ENCODE peak calls at places on chromosomes 6 and 20, in eight cellular contexts. One of them, this sample, is unnamed.

GRCh38 chr20:50278684-50279531 is 88.3 kb downstream of the CEBPB start:
- DNase-seq in T-helper 2 cell: no peak
- DNase-seq in upper lobe of right lung: peak; percentile 92
- DNase-seq in KBM-7: no peak
- DNase-seq in stimulated activated CD4-positive, alpha-beta T cell treated with anti-CD3 and anti-CD28 coated beads, TNF-alpha, amount 100 ng/mL, for 24 hours: no peak
- DNase-seq in neural crest cell: no peak
- DNase-seq in stimulated activated CD8-positive, alpha-beta memory T cell treated with anti-CD3 and anti-CD28 coated beads, Interleukin-2, amount 100 ng/mL, for 48 hours: no peak
- DNase-seq in activated CD4-positive, alpha-beta T cell treated with anti-CD3 and anti-CD28 coated beads for 24 hours: no peak
- DNase-seq in this sample: peak; percentile 83

GRCh38 chr6:35048031-35048613 is 93.0 kb downstream of the TCP11 start:
- DNase-seq in T-helper 2 cell: no peak
- DNase-seq in stimulated activated CD8-positive, alpha-beta memory T cell treated with anti-CD3 and anti-CD28 coated beads, Interleukin-2, amount 100 ng/mL, for 48 hours: no peak
- DNase-seq in neural crest cell: peak; percentile 32
- DNase-seq in stimulated activated CD4-positive, alpha-beta T cell treated with anti-CD3 and anti-CD28 coated beads, TNF-alpha, amount 100 ng/mL, for 24 hours: no peak
- DNase-seq in KBM-7: peak; percentile 37
- DNase-seq in activated CD4-positive, alpha-beta T cell treated with anti-CD3 and anti-CD28 coated beads for 24 hours: no peak
- DNase-seq in upper lobe of right lung: no peak
- DNase-seq in this sample: no peak

GRCh38 chr20:24465730-24466129 is 3.7 kb upstream of the SYNDIG1 start:
- DNase-seq in KBM-7: no peak
- DNase-seq in upper lobe of right lung: no peak
- DNase-seq in neural crest cell: no peak
- DNase-seq in activated CD4-positive, alpha-beta T cell treated with anti-CD3 and anti-CD28 coated beads for 24 hours: no peak
- DNase-seq in T-helper 2 cell: no peak
- DNase-seq in stimulated activated CD4-positive, alpha-beta T cell treated with anti-CD3 and anti-CD28 coated beads, TNF-alpha, amount 100 ng/mL, for 24 hours: no peak
- DNase-seq in stimulated activated CD8-positive, alpha-beta memory T cell treated with anti-CD3 and anti-CD28 coated beads, Interleukin-2, amount 100 ng/mL, for 48 hours: no peak
- DNase-seq in this sample: no peak

GRCh38 chr6:67219336-67219735 is 1415.7 kb upstream of the ADGRB3 start:
- DNase-seq in upper lobe of right lung: no peak
- DNase-seq in neural crest cell: no peak
- DNase-seq in stimulated activated CD8-positive, alpha-beta memory T cell treated with anti-CD3 and anti-CD28 coated beads, Interleukin-2, amount 100 ng/mL, for 48 hours: no peak
- DNase-seq in stimulated activated CD4-positive, alpha-beta T cell treated with anti-CD3 and anti-CD28 coated beads, TNF-alpha, amount 100 ng/mL, for 24 hours: no peak
- DNase-seq in KBM-7: no peak
- DNase-seq in T-helper 2 cell: no peak
- DNase-seq in activated CD4-positive, alpha-beta T cell treated with anti-CD3 and anti-CD28 coated beads for 24 hours: no peak
- DNase-seq in this sample: no peak

GRCh38 chr6:43634702-43635303 is 837 bp upstream of the MAD2L1BP start:
- DNase-seq in KBM-7: no peak
- DNase-seq in upper lobe of right lung: no peak
- DNase-seq in neural crest cell: no peak
- DNase-seq in stimulated activated CD8-positive, alpha-beta memory T cell treated with anti-CD3 and anti-CD28 coated beads, Interleukin-2, amount 100 ng/mL, for 48 hours: no peak
- DNase-seq in T-helper 2 cell: no peak
- DNase-seq in activated CD4-positive, alpha-beta T cell treated with anti-CD3 and anti-CD28 coated beads for 24 hours: no peak
- DNase-seq in stimulated activated CD4-positive, alpha-beta T cell treated with anti-CD3 and anti-CD28 coated beads, TNF-alpha, amount 100 ng/mL, for 24 hours: no peak
- DNase-seq in this sample: no peak

GRCh38 chr6:51049288-51049982 is 230.8 kb downstream of the TFAP2B start:
- DNase-seq in stimulated activated CD4-positive, alpha-beta T cell treated with anti-CD3 and anti-CD28 coated beads, TNF-alpha, amount 100 ng/mL, for 24 hours: no peak
- DNase-seq in KBM-7: no peak
- DNase-seq in T-helper 2 cell: no peak
- DNase-seq in stimulated activated CD8-positive, alpha-beta memory T cell treated with anti-CD3 and anti-CD28 coated beads, Interleukin-2, amount 100 ng/mL, for 48 hours: no peak
- DNase-seq in upper lobe of right lung: no peak
- DNase-seq in activated CD4-positive, alpha-beta T cell treated with anti-CD3 and anti-CD28 coated beads for 24 hours: no peak
- DNase-seq in neural crest cell: no peak
- DNase-seq in this sample: no peak

GRCh38 chr20:829531-829930 is 4.0 kb upstream of the FAM110A start:
- DNase-seq in neural crest cell: no peak
- DNase-seq in activated CD4-positive, alpha-beta T cell treated with anti-CD3 and anti-CD28 coated beads for 24 hours: no peak
- DNase-seq in stimulated activated CD4-positive, alpha-beta T cell treated with anti-CD3 and anti-CD28 coated beads, TNF-alpha, amount 100 ng/mL, for 24 hours: no peak
- DNase-seq in T-helper 2 cell: no peak
- DNase-seq in stimulated activated CD8-positive, alpha-beta memory T cell treated with anti-CD3 and anti-CD28 coated beads, Interleukin-2, amount 100 ng/mL, for 48 hours: no peak
- DNase-seq in KBM-7: no peak
- DNase-seq in upper lobe of right lung: peak; percentile 13
- DNase-seq in this sample: no peak

GRCh38 chr6:45538636-45539035 is 160.9 kb upstream of the SUPT3H start:
- DNase-seq in stimulated activated CD4-positive, alpha-beta T cell treated with anti-CD3 and anti-CD28 coated beads, TNF-alpha, amount 100 ng/mL, for 24 hours: no peak
- DNase-seq in activated CD4-positive, alpha-beta T cell treated with anti-CD3 and anti-CD28 coated beads for 24 hours: no peak
- DNase-seq in stimulated activated CD8-positive, alpha-beta memory T cell treated with anti-CD3 and anti-CD28 coated beads, Interleukin-2, amount 100 ng/mL, for 48 hours: no peak
- DNase-seq in upper lobe of right lung: no peak
- DNase-seq in KBM-7: no peak
- DNase-seq in T-helper 2 cell: no peak
- DNase-seq in neural crest cell: no peak
- DNase-seq in this sample: no peak

GRCh38 chr6:111758608-111759293 is 114.5 kb downstream of the FYN start:
- DNase-seq in upper lobe of right lung: no peak
- DNase-seq in T-helper 2 cell: peak; percentile 66
- DNase-seq in KBM-7: no peak
- DNase-seq in stimulated activated CD4-positive, alpha-beta T cell treated with anti-CD3 and anti-CD28 coated beads, TNF-alpha, amount 100 ng/mL, for 24 hours: no peak
- DNase-seq in neural crest cell: no peak
- DNase-seq in activated CD4-positive, alpha-beta T cell treated with anti-CD3 and anti-CD28 coated beads for 24 hours: no peak
- DNase-seq in stimulated activated CD8-positive, alpha-beta memory T cell treated with anti-CD3 and anti-CD28 coated beads, Interleukin-2, amount 100 ng/mL, for 48 hours: no peak
- DNase-seq in this sample: no peak

GRCh38 chr6:32785781-32786533 is 22.6 kb upstream of the HLA-DQB2 start:
- DNase-seq in activated CD4-positive, alpha-beta T cell treated with anti-CD3 and anti-CD28 coated beads for 24 hours: no peak
- DNase-seq in stimulated activated CD8-positive, alpha-beta memory T cell treated with anti-CD3 and anti-CD28 coated beads, Interleukin-2, amount 100 ng/mL, for 48 hours: no peak
- DNase-seq in neural crest cell: peak; percentile 27
- DNase-seq in T-helper 2 cell: peak; percentile 12
- DNase-seq in stimulated activated CD4-positive, alpha-beta T cell treated with anti-CD3 and anti-CD28 coated beads, TNF-alpha, amount 100 ng/mL, for 24 hours: no peak
- DNase-seq in upper lobe of right lung: no peak
- DNase-seq in KBM-7: peak; percentile 82
- DNase-seq in this sample: no peak

GRCh38 chr20:59948828-59949720 is 8.9 kb downstream of the FAM217B start:
- DNase-seq in upper lobe of right lung: no peak
- DNase-seq in KBM-7: peak; percentile 70
- DNase-seq in T-helper 2 cell: peak; percentile 46
- DNase-seq in stimulated activated CD4-positive, alpha-beta T cell treated with anti-CD3 and anti-CD28 coated beads, TNF-alpha, amount 100 ng/mL, for 24 hours: no peak
- DNase-seq in activated CD4-positive, alpha-beta T cell treated with anti-CD3 and anti-CD28 coated beads for 24 hours: no peak
- DNase-seq in stimulated activated CD8-positive, alpha-beta memory T cell treated with anti-CD3 and anti-CD28 coated beads, Interleukin-2, amount 100 ng/mL, for 48 hours: no peak
- DNase-seq in neural crest cell: peak; percentile 14
- DNase-seq in this sample: no peak

GRCh38 chr20:37781626-37782025 is 87.8 kb downstream of the CTNNBL1 start:
- DNase-seq in upper lobe of right lung: no peak
- DNase-seq in stimulated activated CD4-positive, alpha-beta T cell treated with anti-CD3 and anti-CD28 coated beads, TNF-alpha, amount 100 ng/mL, for 24 hours: no peak
- DNase-seq in activated CD4-positive, alpha-beta T cell treated with anti-CD3 and anti-CD28 coated beads for 24 hours: no peak
- DNase-seq in stimulated activated CD8-positive, alpha-beta memory T cell treated with anti-CD3 and anti-CD28 coated beads, Interleukin-2, amount 100 ng/mL, for 48 hours: no peak
- DNase-seq in T-helper 2 cell: no peak
- DNase-seq in neural crest cell: no peak
- DNase-seq in KBM-7: no peak
- DNase-seq in this sample: no peak

GRCh38 chr6:152246554-152247337 is 390.4 kb downstream of the SYNE1 start:
- DNase-seq in neural crest cell: no peak
- DNase-seq in stimulated activated CD4-positive, alpha-beta T cell treated with anti-CD3 and anti-CD28 coated beads, TNF-alpha, amount 100 ng/mL, for 24 hours: no peak
- DNase-seq in activated CD4-positive, alpha-beta T cell treated with anti-CD3 and anti-CD28 coated beads for 24 hours: no peak
- DNase-seq in KBM-7: no peak
- DNase-seq in stimulated activated CD8-positive, alpha-beta memory T cell treated with anti-CD3 and anti-CD28 coated beads, Interleukin-2, amount 100 ng/mL, for 48 hours: no peak
- DNase-seq in T-helper 2 cell: no peak
- DNase-seq in upper lobe of right lung: no peak
- DNase-seq in this sample: no peak

GRCh38 chr6:168182908-168183612 is 104.0 kb upstream of the FRMD1 start:
- DNase-seq in KBM-7: no peak
- DNase-seq in activated CD4-positive, alpha-beta T cell treated with anti-CD3 and anti-CD28 coated beads for 24 hours: no peak
- DNase-seq in neural crest cell: no peak
- DNase-seq in stimulated activated CD4-positive, alpha-beta T cell treated with anti-CD3 and anti-CD28 coated beads, TNF-alpha, amount 100 ng/mL, for 24 hours: no peak
- DNase-seq in stimulated activated CD8-positive, alpha-beta memory T cell treated with anti-CD3 and anti-CD28 coated beads, Interleukin-2, amount 100 ng/mL, for 48 hours: no peak
- DNase-seq in upper lobe of right lung: no peak
- DNase-seq in T-helper 2 cell: no peak
- DNase-seq in this sample: no peak

GRCh38 chr6:118372413-118372812 is 175.7 kb upstream of the PLN start:
- DNase-seq in T-helper 2 cell: no peak
- DNase-seq in neural crest cell: no peak
- DNase-seq in activated CD4-positive, alpha-beta T cell treated with anti-CD3 and anti-CD28 coated beads for 24 hours: no peak
- DNase-seq in upper lobe of right lung: no peak
- DNase-seq in KBM-7: no peak
- DNase-seq in stimulated activated CD8-positive, alpha-beta memory T cell treated with anti-CD3 and anti-CD28 coated beads, Interleukin-2, amount 100 ng/mL, for 48 hours: no peak
- DNase-seq in stimulated activated CD4-positive, alpha-beta T cell treated with anti-CD3 and anti-CD28 coated beads, TNF-alpha, amount 100 ng/mL, for 24 hours: no peak
- DNase-seq in this sample: no peak

GRCh38 chr6:131946404-131946991 is 4.7 kb downstream of the CCN2 start:
- DNase-seq in T-helper 2 cell: no peak
- DNase-seq in stimulated activated CD8-positive, alpha-beta memory T cell treated with anti-CD3 and anti-CD28 coated beads, Interleukin-2, amount 100 ng/mL, for 48 hours: no peak
- DNase-seq in neural crest cell: no peak
- DNase-seq in activated CD4-positive, alpha-beta T cell treated with anti-CD3 and anti-CD28 coated beads for 24 hours: no peak
- DNase-seq in upper lobe of right lung: no peak
- DNase-seq in stimulated activated CD4-positive, alpha-beta T cell treated with anti-CD3 and anti-CD28 coated beads, TNF-alpha, amount 100 ng/mL, for 24 hours: no peak
- DNase-seq in KBM-7: no peak
- DNase-seq in this sample: no peak

GRCh38 chr6:27706431-27706830 is 205.8 kb downstream of the OR2B2 start:
- DNase-seq in stimulated activated CD4-positive, alpha-beta T cell treated with anti-CD3 and anti-CD28 coated beads, TNF-alpha, amount 100 ng/mL, for 24 hours: no peak
- DNase-seq in activated CD4-positive, alpha-beta T cell treated with anti-CD3 and anti-CD28 coated beads for 24 hours: no peak
- DNase-seq in upper lobe of right lung: no peak
- DNase-seq in KBM-7: no peak
- DNase-seq in stimulated activated CD8-positive, alpha-beta memory T cell treated with anti-CD3 and anti-CD28 coated beads, Interleukin-2, amount 100 ng/mL, for 48 hours: no peak
- DNase-seq in T-helper 2 cell: no peak
- DNase-seq in neural crest cell: no peak
- DNase-seq in this sample: no peak

GRCh38 chr6:170031684-170032121 is 259.2 kb downstream of the DLL1 start:
- DNase-seq in neural crest cell: no peak
- DNase-seq in KBM-7: no peak
- DNase-seq in stimulated activated CD4-positive, alpha-beta T cell treated with anti-CD3 and anti-CD28 coated beads, TNF-alpha, amount 100 ng/mL, for 24 hours: no peak
- DNase-seq in activated CD4-positive, alpha-beta T cell treated with anti-CD3 and anti-CD28 coated beads for 24 hours: no peak
- DNase-seq in stimulated activated CD8-positive, alpha-beta memory T cell treated with anti-CD3 and anti-CD28 coated beads, Interleukin-2, amount 100 ng/mL, for 48 hours: no peak
- DNase-seq in T-helper 2 cell: no peak
- DNase-seq in upper lobe of right lung: peak; percentile 44
- DNase-seq in this sample: peak; percentile 34

GRCh38 chr20:32798046-32798985 is 21.4 kb upstream of the MAPRE1 start:
- DNase-seq in T-helper 2 cell: no peak
- DNase-seq in stimulated activated CD4-positive, alpha-beta T cell treated with anti-CD3 and anti-CD28 coated beads, TNF-alpha, amount 100 ng/mL, for 24 hours: no peak
- DNase-seq in stimulated activated CD8-positive, alpha-beta memory T cell treated with anti-CD3 and anti-CD28 coated beads, Interleukin-2, amount 100 ng/mL, for 48 hours: no peak
- DNase-seq in neural crest cell: no peak
- DNase-seq in upper lobe of right lung: no peak
- DNase-seq in activated CD4-positive, alpha-beta T cell treated with anti-CD3 and anti-CD28 coated beads for 24 hours: no peak
- DNase-seq in KBM-7: no peak
- DNase-seq in this sample: no peak

GRCh38 chr6:96460052-96460700 is 61.4 kb upstream of the UFL1 start:
- DNase-seq in neural crest cell: no peak
- DNase-seq in stimulated activated CD8-positive, alpha-beta memory T cell treated with anti-CD3 and anti-CD28 coated beads, Interleukin-2, amount 100 ng/mL, for 48 hours: no peak
- DNase-seq in T-helper 2 cell: no peak
- DNase-seq in activated CD4-positive, alpha-beta T cell treated with anti-CD3 and anti-CD28 coated beads for 24 hours: no peak
- DNase-seq in stimulated activated CD4-positive, alpha-beta T cell treated with anti-CD3 and anti-CD28 coated beads, TNF-alpha, amount 100 ng/mL, for 24 hours: no peak
- DNase-seq in upper lobe of right lung: no peak
- DNase-seq in KBM-7: no peak
- DNase-seq in this sample: no peak

GRCh38 chr6:52420668-52421358 is 671 bp downstream of the EFHC1 start:
- DNase-seq in activated CD4-positive, alpha-beta T cell treated with anti-CD3 and anti-CD28 coated beads for 24 hours: no peak
- DNase-seq in T-helper 2 cell: no peak
- DNase-seq in upper lobe of right lung: no peak
- DNase-seq in stimulated activated CD4-positive, alpha-beta T cell treated with anti-CD3 and anti-CD28 coated beads, TNF-alpha, amount 100 ng/mL, for 24 hours: no peak
- DNase-seq in neural crest cell: peak; percentile 23
- DNase-seq in KBM-7: no peak
- DNase-seq in stimulated activated CD8-positive, alpha-beta memory T cell treated with anti-CD3 and anti-CD28 coated beads, Interleukin-2, amount 100 ng/mL, for 48 hours: no peak
- DNase-seq in this sample: no peak